ENCODE peak calls at places on chromosome 10, in five cellular contexts. O, L, Z, X and G are unnamed samples.

GRCh38 chr10:51667992-51668689 is 31.3 kb downstream of the CSTF2T start:
- DNase-seq in O (no peak), L (no peak), X (no peak), Z (no peak), G (no peak)

GRCh38 chr10:78255796-78256638 is 222.4 kb downstream of the RPS24 start:
- DNase-seq in O (no peak), Z (no peak), L (no peak), X (no peak), G (peak; percentile 25)

GRCh38 chr10:131959841-131960240 is 21.9 kb downstream of the BNIP3 start:
- DNase-seq in L (no peak), Z (no peak), O (no peak), X (no peak), G (no peak)

GRCh38 chr10:102492983-102493382 is 9.5 kb downstream of the ACTR1A start:
- DNase-seq in Z (no peak), X (no peak), O (no peak), L (no peak), G (no peak)

GRCh38 chr10:11163990-11164805 is 146.5 kb downstream of the CELF2 start:
- DNase-seq in X (no peak), Z (no peak), O (no peak), L (no peak), G (peak; percentile 42)

GRCh38 chr10:11345224-11346054 is 266.0 kb downstream of the USP6NL start:
- DNase-seq in O (no peak), Z (no peak), X (no peak), L (peak; percentile 45), G (no peak)

GRCh38 chr10:89887830-89888229 is 186.4 kb downstream of the KIF20B start:
- DNase-seq in Z (no peak), X (no peak), O (no peak), L (no peak), G (no peak)

GRCh38 chr10:47366056-47366631 is 17.9 kb downstream of the ZNF488 start:
- DNase-seq in Z (no peak), O (no peak), L (no peak), X (no peak), G (no peak)

GRCh38 chr10:49594594-49594993 is 15.5 kb upstream of the SLC18A3 start:
- DNase-seq in X (peak; percentile 20), O (no peak), Z (no peak), L (no peak), G (peak; percentile 17)

GRCh38 chr10:114538544-114538906 is 119.5 kb downstream of the ABLIM1 start:
- DNase-seq in Z (peak; percentile 43), O (no peak), X (no peak), L (peak; percentile 69), G (no peak)

GRCh38 chr10:72694476-72695369 is 2.8 kb downstream of the MCU start:
- DNase-seq in X (no peak), O (no peak), L (no peak), Z (no peak), G (no peak)

GRCh38 chr10:42593284-42593683 is 45.1 kb downstream of the ZNF33B start:
- DNase-seq in O (no peak), L (no peak), Z (no peak), X (no peak), G (no peak)

GRCh38 chr10:121310151-121310711 is 288.0 kb downstream of the FGFR2 start:
- DNase-seq in O (no peak), L (no peak), X (no peak), Z (no peak), G (no peak)

GRCh38 chr10:19961076-19961811 is 145.0 kb downstream of the PLXDC2 start:
- DNase-seq in X (no peak), L (no peak), Z (no peak), O (no peak), G (no peak)

GRCh38 chr10:131242007-131242406 is 69.5 kb downstream of the TCERG1L start:
- DNase-seq in Z (no peak), L (no peak), X (peak; percentile 9), O (no peak), G (no peak)

GRCh38 chr10:103543617-103544525 is 50.4 kb downstream of the NEURL1 start:
- DNase-seq in L (peak; percentile 34), X (no peak), O (no peak), Z (no peak), G (no peak)

GRCh38 chr10:126562209-126562680 is 108.2 kb downstream of the C10orf90 start:
- DNase-seq in X (no peak), O (no peak), Z (no peak), L (no peak), G (no peak)

GRCh38 chr10:112728118-112728963 is 221.7 kb upstream of the TCF7L2 start:
- DNase-seq in Z (no peak), L (no peak), X (no peak), O (no peak), G (no peak)

GRCh38 chr10:93437946-93438795 is 44.0 kb downstream of the MYOF start:
- DNase-seq in Z (no peak), X (no peak), L (no peak), O (no peak), G (no peak)

GRCh38 chr10:103202319-103202718 is 9.2 kb upstream of the NT5C2 start:
- DNase-seq in L (no peak), Z (no peak), X (no peak), O (no peak), G (no peak)

GRCh38 chr10:120495226-120495625 is 38.2 kb downstream of the PLPP4 start:
- DNase-seq in X (no peak), Z (no peak), L (no peak), O (no peak), G (no peak)

GRCh38 chr10:86654411-86655172 is at the start of gene OPN4:
- DNase-seq in O (no peak), L (no peak), Z (no peak), X (no peak), G (no peak)

GRCh38 chr10:131898061-131898460 is 2.7 kb upstream of the PPP2R2D start:
- DNase-seq in O (no peak), Z (no peak), L (no peak), X (no peak), G (no peak)